ENCODE peak calls at places on chromosomes 5 and 9, in six cellular contexts. B is body of pancreas, W is prostate gland, Z is IMR-90, D is endothelial cell of umbilical vein, G is spleen. N is an unnamed sample.

GRCh38 chr5:146580237-146580636 is 64.2 kb upstream of the GPR151 start:
- DNase-seq in B (no peak), W (no peak), Z (no peak), D (no peak), G (no peak), N (no peak)

GRCh38 chr5:74105126-74105780 is 479.3 kb downstream of the ARHGEF28 start:
- DNase-seq in B (peak; percentile 49), W (no peak), Z (no peak), D (peak; percentile 35), G (no peak), N (no peak)

GRCh38 chr5:175746851-175747250 is 89.0 kb downstream of the HRH2 start:
- DNase-seq in B (no peak), W (no peak), Z (peak; percentile 15), D (no peak), G (no peak), N (no peak)

GRCh38 chr9:4965174-4965821 is 19.8 kb upstream of the JAK2 start:
- DNase-seq in B (no peak), W (no peak), Z (no peak), D (no peak), G (no peak), N (no peak)

GRCh38 chr9:36893148-36893547 is 140.9 kb downstream of the PAX5 start:
- DNase-seq in B (no peak), W (no peak), Z (no peak), D (no peak), G (no peak), N (no peak)

GRCh38 chr5:141608557-141608956 is 10.2 kb downstream of the DIAPH1 start:
- DNase-seq in B (no peak), W (no peak), Z (no peak), D (no peak), G (no peak), N (no peak)

GRCh38 chr5:175328176-175328575 is 115.8 kb downstream of the DRD1 start:
- DNase-seq in B (no peak), W (no peak), Z (no peak), D (no peak), G (no peak), N (no peak)

GRCh38 chr9:124388275-124389048 is 26.8 kb downstream of the PSMB7 start:
- DNase-seq in B (no peak), W (no peak), Z (no peak), D (no peak), G (no peak), N (no peak)

GRCh38 chr9:8762676-8763075 is 963.1 kb upstream of the DMAC1 start:
- DNase-seq in B (no peak), W (no peak), Z (no peak), D (no peak), G (no peak), N (no peak)

GRCh38 chr9:79657891-79658290 is 86.1 kb downstream of the TLE4 start:
- DNase-seq in B (no peak), W (no peak), Z (no peak), D (no peak), G (no peak), N (no peak)

GRCh38 chr9:272251-273213 is 57.9 kb downstream of the DOCK8 start:
- DNase-seq in B (no peak), W (no peak), Z (no peak), D (no peak), G (peak; percentile 82), N (no peak)

GRCh38 chr5:43075319-43076293 is 35.5 kb upstream of the ANXA2R start:
- DNase-seq in B (no peak), W (no peak), Z (no peak), D (peak; percentile 46), G (no peak), N (no peak)

GRCh38 chr9:115786321-115786720 is 367.3 kb upstream of the PAPPA start:
- DNase-seq in B (no peak), W (no peak), Z (peak; percentile 13), D (no peak), G (no peak), N (no peak)

GRCh38 chr5:159586941-159587340 is 256.7 kb upstream of the IL12B start:
- DNase-seq in B (no peak), W (no peak), Z (no peak), D (no peak), G (no peak), N (no peak)

GRCh38 chr9:89310486-89311345 is at the start of gene CKS2:
- DNase-seq in B (peak; percentile 100), W (peak; percentile 100), Z (peak; percentile 100), D (peak; percentile 100), G (peak; percentile 100), N (peak; percentile 100)
- TF ChIP-seq POLR2A in B (peak; percentile 98), W (peak; percentile 95), Z (peak; percentile 99), D (peak; percentile 95), G (peak; percentile 98), N (peak; percentile 97)

GRCh38 chr5:149935431-149935901 is 9.1 kb downstream of the PDE6A start:
- DNase-seq in B (no peak), W (peak; percentile 90), Z (no peak), D (no peak), G (no peak), N (peak; percentile 29)

GRCh38 chr5:149931992-149932436 is 12.6 kb downstream of the PDE6A start:
- DNase-seq in B (no peak), W (no peak), Z (no peak), D (no peak), G (no peak), N (no peak)

GRCh38 chr5:149932445-149933350 is 11.9 kb downstream of the PDE6A start:
- DNase-seq in B (peak; percentile 46), W (no peak), Z (no peak), D (no peak), G (peak; percentile 77), N (no peak)

GRCh38 chr5:149930060-149930753 is 14.4 kb downstream of the PDE6A start:
- DNase-seq in B (peak; percentile 24), W (no peak), Z (no peak), D (no peak), G (no peak), N (no peak)

DNA sequence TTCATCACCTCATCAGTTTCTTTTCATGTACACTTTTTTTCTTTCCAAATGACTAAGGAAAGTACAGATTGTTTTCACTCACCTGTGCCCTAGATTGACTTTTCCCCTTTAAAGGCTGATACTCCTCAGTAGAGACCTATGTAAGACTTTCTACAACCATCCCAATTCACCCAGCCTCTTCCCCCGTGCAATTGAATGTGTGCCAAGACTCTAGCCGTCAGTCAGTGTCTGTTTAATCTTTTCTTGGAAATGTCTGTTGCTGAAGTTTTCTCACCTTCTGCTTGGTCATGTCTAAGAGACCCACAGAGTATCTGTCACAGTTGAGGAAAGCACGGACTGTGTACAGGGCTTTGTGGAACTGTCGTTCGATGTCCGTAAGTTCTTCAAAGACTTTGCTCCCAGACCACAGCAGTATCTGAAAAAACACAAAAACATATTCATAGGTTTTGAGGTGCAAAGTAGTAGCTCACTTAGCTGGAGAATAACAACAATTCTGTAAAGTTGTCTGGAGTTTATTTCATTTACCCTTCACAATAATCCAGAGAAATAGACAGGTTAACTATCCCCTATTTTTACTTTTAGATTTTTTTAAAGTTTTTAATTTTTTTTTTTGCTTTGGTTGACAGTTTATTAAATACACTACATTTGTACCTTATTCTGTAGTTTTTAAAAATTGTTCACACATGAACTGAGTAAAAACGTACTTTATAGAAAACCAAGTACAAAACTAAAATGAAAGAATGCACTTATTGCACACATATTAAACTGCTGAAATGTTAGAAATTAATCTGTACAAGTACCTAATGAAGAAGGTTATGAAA is 13.6 kb downstream of the PDE6A start:
- DNase-seq in B (no peak), W (no peak), Z (no peak), D (no peak), G (no peak), N (no peak)
- H3K4me3 ChIP-seq in B (no peak overlapping the region), W (no peak overlapping the region), Z (no peak overlapping the region), D (no peak overlapping the region), G (no peak overlapping the region), N (no peak overlapping the region)

GRCh38 chr9:133375116-133375723 is 640 bp downstream of the SURF4 start:
- DNase-seq in B (peak; percentile 61), W (peak; percentile 30), Z (peak; percentile 46), D (peak; percentile 58), G (no peak), N (no peak)
- TF ChIP-seq POLR2A in B (peak; percentile 52), W (no peak), Z (no peak), D (no peak), G (no peak), N (no peak)

GRCh38 chr5:79133121-79133656 is 21.6 kb downstream of the BHMT start:
- DNase-seq in B (no peak), W (no peak), Z (peak; percentile 61), D (peak; percentile 62), G (no peak), N (no peak)
- H3K4me3 ChIP-seq in B (no peak overlapping the region), W (no peak overlapping the region), Z (peak overlapping the region; percentile 19), D (no peak overlapping the region), G (no peak overlapping the region), N (no peak overlapping the region)

N was measured in lower leg skin.